ENCODE peak calls at places on chromosome 1, in eight cellular contexts. Y, O, C, B, F, V, Z and S are unnamed samples.

GRCh38 chr1:162678439-162678838 is 46.2 kb downstream of the DDR2 start:
- DNase-seq in Y (peak; percentile 68), O (no peak), C (no peak), B (no peak), F (no peak), V (no peak), Z (peak; percentile 54), S (peak; percentile 79)

GRCh38 chr1:202567747-202568146 is 142.5 kb downstream of the SYT2 start:
- DNase-seq in Y (peak; percentile 40), O (no peak), C (no peak), B (no peak), F (no peak), V (no peak), Z (no peak), S (peak; percentile 75)

GRCh38 chr1:108816049-108816882 is 40.6 kb downstream of the AKNAD1 start:
- DNase-seq in Y (peak; percentile 82), O (no peak), C (peak; percentile 90), B (peak; percentile 89), F (peak; percentile 83), V (peak; percentile 89), Z (peak; percentile 81), S (peak; percentile 96)

GRCh38 chr1:61140778-61141177 is 58.4 kb downstream of the NFIA start:
- DNase-seq in Y (no peak), O (no peak), C (no peak), B (no peak), F (no peak), V (no peak), Z (no peak), S (no peak)

GRCh38 chr1:6858586-6858985 is 73.3 kb downstream of the CAMTA1 start:
- DNase-seq in Y (no peak), O (no peak), C (no peak), B (no peak), F (no peak), V (no peak), Z (no peak), S (peak; percentile 14)

GRCh38 chr1:30947212-30947611 is 38.7 kb upstream of the SDC3 start:
- DNase-seq in Y (no peak), O (no peak), C (no peak), B (no peak), F (no peak), V (no peak), Z (no peak), S (no peak)

GRCh38 chr1:75174031-75174760 is 40.0 kb downstream of the LHX8 start:
- DNase-seq in Y (no peak), O (no peak), C (no peak), B (no peak), F (no peak), V (no peak), Z (peak; percentile 20), S (no peak)

GRCh38 chr1:167720965-167721616 is 691 bp upstream of the MPZL1 start:
- DNase-seq in Y (no peak), O (no peak), C (peak; percentile 57), B (no peak), F (peak; percentile 21), V (peak; percentile 56), Z (no peak), S (peak; percentile 63)

GRCh38 chr1:246724725-246725095 is 501 bp downstream of the SCCPDH start:
- DNase-seq in Y (no peak), O (no peak), C (peak; percentile 43), B (peak; percentile 60), F (peak; percentile 52), V (no peak), Z (no peak), S (peak; percentile 36)

GRCh38 chr1:152153996-152154395 is 5.0 kb downstream of the RPTN start:
- DNase-seq in Y (no peak), O (no peak), C (no peak), B (no peak), F (no peak), V (no peak), Z (no peak), S (no peak)

GRCh38 chr1:2097386-2098300 is 47.4 kb downstream of the PRKCZ start:
- DNase-seq in Y (no peak), O (no peak), C (peak; percentile 42), B (no peak), F (no peak), V (no peak), Z (no peak), S (no peak)

GRCh38 chr1:79551321-79551720 is 544.8 kb upstream of the ADGRL4 start:
- DNase-seq in Y (no peak), O (no peak), C (no peak), B (no peak), F (no peak), V (no peak), Z (no peak), S (peak; percentile 7)